ENCODE peak calls at places on chromosomes 5 and 9, in eight cellular contexts. One of them, this sample, is unnamed.

GRCh38 chr5:104347119-104347708 is 784.6 kb upstream of the NUDT12 start:
- DNase-seq in GM03348: no peak
- DNase-seq in NCI-H524: peak
- DNase-seq in stimulated activated CD4-positive, alpha-beta T cell treated with anti-CD3 and anti-CD28 coated beads, Interleukin-2, amount 100 ng/mL, for 4 hours: no peak
- DNase-seq in psoas muscle: no peak
- DNase-seq in AG10803: peak
- DNase-seq in tibial nerve: no peak
- DNase-seq in T-helper 17 cell: no peak
- DNase-seq in this sample: no peak

GRCh38 chr5:179309751-179310320 is 35.4 kb downstream of the ADAMTS2 start:
- DNase-seq in GM03348: no peak
- DNase-seq in NCI-H524: no peak
- DNase-seq in stimulated activated CD4-positive, alpha-beta T cell treated with anti-CD3 and anti-CD28 coated beads, Interleukin-2, amount 100 ng/mL, for 4 hours: no peak
- DNase-seq in psoas muscle: no peak
- DNase-seq in AG10803: no peak
- DNase-seq in tibial nerve: no peak
- DNase-seq in T-helper 17 cell: no peak
- DNase-seq in this sample: no peak

GRCh38 chr5:154320690-154321089 is 125.1 kb upstream of the SAP30L start:
- DNase-seq in GM03348: peak
- DNase-seq in NCI-H524: no peak
- DNase-seq in stimulated activated CD4-positive, alpha-beta T cell treated with anti-CD3 and anti-CD28 coated beads, Interleukin-2, amount 100 ng/mL, for 4 hours: no peak
- DNase-seq in psoas muscle: peak
- DNase-seq in AG10803: peak
- DNase-seq in tibial nerve: peak
- DNase-seq in T-helper 17 cell: no peak
- DNase-seq in this sample: no peak

GRCh38 chr9:130268521-130269131 is 3.1 kb downstream of the HMCN2 start:
- DNase-seq in GM03348: no peak
- DNase-seq in NCI-H524: peak
- DNase-seq in stimulated activated CD4-positive, alpha-beta T cell treated with anti-CD3 and anti-CD28 coated beads, Interleukin-2, amount 100 ng/mL, for 4 hours: no peak
- DNase-seq in psoas muscle: no peak
- DNase-seq in AG10803: no peak
- DNase-seq in tibial nerve: no peak
- DNase-seq in T-helper 17 cell: no peak
- DNase-seq in this sample: no peak

GRCh38 chr5:6359941-6360683 is 18.2 kb downstream of the MED10 start:
- DNase-seq in GM03348: no peak
- DNase-seq in NCI-H524: no peak
- DNase-seq in stimulated activated CD4-positive, alpha-beta T cell treated with anti-CD3 and anti-CD28 coated beads, Interleukin-2, amount 100 ng/mL, for 4 hours: no peak
- DNase-seq in psoas muscle: no peak
- DNase-seq in AG10803: no peak
- DNase-seq in tibial nerve: no peak
- DNase-seq in T-helper 17 cell: no peak
- DNase-seq in this sample: peak

GRCh38 chr9:757246-757881 is 84.1 kb upstream of the DMRT1 start:
- DNase-seq in GM03348: peak
- DNase-seq in NCI-H524: peak
- DNase-seq in stimulated activated CD4-positive, alpha-beta T cell treated with anti-CD3 and anti-CD28 coated beads, Interleukin-2, amount 100 ng/mL, for 4 hours: no peak
- DNase-seq in psoas muscle: no peak
- DNase-seq in AG10803: peak
- DNase-seq in tibial nerve: no peak
- DNase-seq in T-helper 17 cell: no peak
- DNase-seq in this sample: no peak

GRCh38 chr5:17625686-17626085 is 6.2 kb upstream of the TAF11L13 start:
- DNase-seq in GM03348: no peak
- DNase-seq in NCI-H524: no peak
- DNase-seq in stimulated activated CD4-positive, alpha-beta T cell treated with anti-CD3 and anti-CD28 coated beads, Interleukin-2, amount 100 ng/mL, for 4 hours: no peak
- DNase-seq in psoas muscle: no peak
- DNase-seq in AG10803: no peak
- DNase-seq in tibial nerve: no peak
- DNase-seq in T-helper 17 cell: no peak
- DNase-seq in this sample: no peak

GRCh38 chr9:34459941-34460340 is 1.3 kb downstream of the DNAI1 start:
- DNase-seq in GM03348: no peak
- DNase-seq in NCI-H524: peak
- DNase-seq in stimulated activated CD4-positive, alpha-beta T cell treated with anti-CD3 and anti-CD28 coated beads, Interleukin-2, amount 100 ng/mL, for 4 hours: no peak
- DNase-seq in psoas muscle: no peak
- DNase-seq in AG10803: no peak
- DNase-seq in tibial nerve: no peak
- DNase-seq in T-helper 17 cell: no peak
- DNase-seq in this sample: no peak

GRCh38 chr9:93949694-93950449 is 5.3 kb downstream of the BARX1 start:
- DNase-seq in GM03348: no peak
- DNase-seq in NCI-H524: no peak
- DNase-seq in stimulated activated CD4-positive, alpha-beta T cell treated with anti-CD3 and anti-CD28 coated beads, Interleukin-2, amount 100 ng/mL, for 4 hours: no peak
- DNase-seq in psoas muscle: no peak
- DNase-seq in AG10803: no peak
- DNase-seq in tibial nerve: no peak
- DNase-seq in T-helper 17 cell: no peak
- DNase-seq in this sample: no peak

GRCh38 chr5:151483647-151484046 is 36.2 kb downstream of the SLC36A1 start:
- DNase-seq in GM03348: no peak
- DNase-seq in NCI-H524: no peak
- DNase-seq in stimulated activated CD4-positive, alpha-beta T cell treated with anti-CD3 and anti-CD28 coated beads, Interleukin-2, amount 100 ng/mL, for 4 hours: no peak
- DNase-seq in psoas muscle: no peak
- DNase-seq in AG10803: no peak
- DNase-seq in tibial nerve: no peak
- DNase-seq in T-helper 17 cell: no peak
- DNase-seq in this sample: no peak

This sample was measured in CMK.